ENCODE peak calls at places on chromosome 1, in four cellular contexts. One of them, this sample, is unnamed.

GRCh38 chr1:154352581-154353459 is 27.5 kb downstream of the ATP8B2 start:
- DNase-seq in mammary epithelial cell: peak; percentile 9
- DNase-seq in neural progenitor cell: peak; percentile 72
- DNase-seq in GM23338: peak; percentile 76
- DNase-seq in this sample: peak; percentile 59

GRCh38 chr1:152870831-152871730 is 7.0 kb upstream of the SMCP start:
- DNase-seq in mammary epithelial cell: peak; percentile 69
- DNase-seq in GM23338: peak; percentile 91
- DNase-seq in neural progenitor cell: peak; percentile 3
- DNase-seq in this sample: peak; percentile 7

GRCh38 chr1:65581120-65581519 is 160.7 kb downstream of the LEPR start:
- DNase-seq in mammary epithelial cell: no peak
- DNase-seq in neural progenitor cell: no peak
- DNase-seq in GM23338: peak; percentile 36
- DNase-seq in this sample: no peak

GRCh38 chr1:244854175-244854574 is 10.2 kb downstream of the HNRNPU start:
- DNase-seq in mammary epithelial cell: no peak
- DNase-seq in neural progenitor cell: no peak
- DNase-seq in GM23338: no peak
- DNase-seq in this sample: no peak

GRCh38 chr1:97758589-97759057 is 162.2 kb downstream of the DPYD start:
- DNase-seq in GM23338: no peak
- DNase-seq in neural progenitor cell: no peak
- DNase-seq in mammary epithelial cell: no peak
- DNase-seq in this sample: peak; percentile 65

GRCh38 chr1:24575905-24576587 is 20.2 kb downstream of the NCMAP start:
- DNase-seq in neural progenitor cell: peak; percentile 46
- DNase-seq in GM23338: no peak
- DNase-seq in mammary epithelial cell: no peak
- DNase-seq in this sample: no peak

GRCh38 chr1:2072109-2072806 is 22.0 kb downstream of the PRKCZ start:
- DNase-seq in mammary epithelial cell: no peak
- DNase-seq in neural progenitor cell: no peak
- DNase-seq in GM23338: no peak
- DNase-seq in this sample: no peak

GRCh38 chr1:3510956-3511250 is 56.4 kb downstream of the ARHGEF16 start:
- DNase-seq in neural progenitor cell: no peak
- DNase-seq in mammary epithelial cell: no peak
- DNase-seq in GM23338: no peak
- DNase-seq in this sample: no peak

GRCh38 chr1:155207578-155208405 is at the start of gene THBS3:
- DNase-seq in GM23338: peak; percentile 61
- DNase-seq in neural progenitor cell: peak; percentile 85
- DNase-seq in mammary epithelial cell: no peak
- DNase-seq in this sample: peak; percentile 57

GRCh38 chr1:12572506-12572905 is 45.5 kb downstream of the DHRS3 start:
- DNase-seq in neural progenitor cell: no peak
- DNase-seq in mammary epithelial cell: peak; percentile 36
- DNase-seq in GM23338: no peak
- DNase-seq in this sample: no peak

GRCh38 chr1:12573015-12573825 is 44.8 kb downstream of the DHRS3 start:
- DNase-seq in GM23338: no peak
- DNase-seq in mammary epithelial cell: no peak
- DNase-seq in neural progenitor cell: no peak
- DNase-seq in this sample: no peak

GRCh38 chr1:12567288-12567819 is 50.7 kb downstream of the DHRS3 start:
- DNase-seq in GM23338: no peak
- DNase-seq in neural progenitor cell: no peak
- DNase-seq in mammary epithelial cell: no peak
- DNase-seq in this sample: no peak

GRCh38 chr1:12568009-12568767 is 49.8 kb downstream of the DHRS3 start:
- DNase-seq in GM23338: no peak
- DNase-seq in neural progenitor cell: no peak
- DNase-seq in mammary epithelial cell: no peak
- DNase-seq in this sample: no peak

DNA sequence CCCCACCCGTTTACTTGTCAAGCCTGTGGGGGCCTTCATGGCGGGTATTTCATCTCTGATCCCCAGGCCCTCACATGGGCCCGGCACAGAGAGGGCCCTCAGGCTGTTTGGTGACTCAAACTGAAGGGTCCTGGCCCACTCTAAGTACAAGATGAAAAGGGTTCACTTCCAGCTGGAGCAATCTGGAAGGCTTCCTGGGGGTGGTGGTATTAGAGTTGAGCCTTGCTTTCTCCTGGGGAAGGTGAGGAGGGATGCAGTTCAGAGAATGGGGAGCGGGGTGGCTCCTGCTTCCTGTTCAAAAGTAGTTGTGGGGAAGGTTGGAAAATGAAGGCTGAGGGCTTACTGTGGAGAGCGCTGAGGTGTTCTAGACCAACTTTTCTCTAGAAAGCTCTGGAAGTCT is 47.7 kb downstream of the DHRS3 start:
- DNase-seq in mammary epithelial cell: no peak
- DNase-seq in neural progenitor cell: no peak
- DNase-seq in GM23338: no peak
- DNase-seq in this sample: no peak
- TF ChIP-seq CTCF in mammary epithelial cell: no peak
- TF ChIP-seq CTCF in neural progenitor cell: no peak
- TF ChIP-seq CTCF in GM23338: no peak
- TF ChIP-seq CTCF in this sample: no peak

DNA sequence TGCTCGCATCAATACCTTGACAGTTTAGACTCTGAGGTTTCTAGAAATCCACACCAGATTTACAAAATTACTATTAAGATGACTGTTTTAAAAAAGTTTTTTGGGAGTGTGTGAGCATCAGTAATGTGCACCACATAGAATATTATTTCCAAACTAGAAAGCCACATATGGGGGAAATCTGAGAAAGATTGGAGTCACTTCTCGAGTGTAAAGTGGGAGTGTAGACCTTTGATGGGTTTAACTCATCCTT is 757 bp downstream of the RIMKLA start:
- DNase-seq in mammary epithelial cell: no peak
- DNase-seq in GM23338: peak; percentile 8
- DNase-seq in neural progenitor cell: no peak
- DNase-seq in this sample: no peak
- TF ChIP-seq EZH2 in mammary epithelial cell: no peak
- TF ChIP-seq EZH2 in GM23338: no peak
- TF ChIP-seq EZH2 in neural progenitor cell: no peak
- TF ChIP-seq EZH2 in this sample: no peak

GRCh38 chr1:89736937-89737733 is 83.7 kb upstream of the LRRC8D start:
- DNase-seq in GM23338: no peak
- DNase-seq in neural progenitor cell: no peak
- DNase-seq in mammary epithelial cell: peak; percentile 38
- DNase-seq in this sample: peak; percentile 30

GRCh38 chr1:89732643-89733222 is 88.1 kb upstream of the LRRC8D start:
- DNase-seq in mammary epithelial cell: no peak
- DNase-seq in GM23338: no peak
- DNase-seq in neural progenitor cell: no peak
- DNase-seq in this sample: no peak

GRCh38 chr1:89733748-89734147 is 87.1 kb upstream of the LRRC8D start:
- DNase-seq in GM23338: no peak
- DNase-seq in neural progenitor cell: no peak
- DNase-seq in mammary epithelial cell: no peak
- DNase-seq in this sample: no peak

GRCh38 chr1:89735449-89735848 is 85.4 kb upstream of the LRRC8D start:
- DNase-seq in GM23338: no peak
- DNase-seq in mammary epithelial cell: no peak
- DNase-seq in neural progenitor cell: no peak
- DNase-seq in this sample: no peak

DNA sequence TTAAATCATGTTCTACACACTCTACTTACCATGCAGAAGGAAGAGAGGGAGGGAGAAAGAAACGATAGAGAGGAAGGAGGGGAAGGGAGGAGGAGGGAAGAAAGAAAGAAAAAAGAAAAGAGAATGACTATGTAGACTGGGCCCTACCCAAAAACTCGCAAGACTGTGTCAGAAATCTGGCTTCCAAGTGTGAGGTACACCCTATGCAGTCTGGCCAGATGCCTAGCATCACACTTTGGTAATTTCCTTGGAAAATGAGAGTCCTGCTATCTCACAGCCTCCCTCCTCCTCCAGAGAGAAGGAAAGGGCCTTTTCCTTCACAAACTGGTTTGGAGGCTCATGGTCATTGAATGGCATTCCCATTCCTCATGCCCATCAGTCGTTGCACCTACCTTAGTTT is 86.4 kb upstream of the LRRC8D start:
- DNase-seq in neural progenitor cell: no peak
- DNase-seq in GM23338: no peak
- DNase-seq in mammary epithelial cell: no peak
- DNase-seq in this sample: no peak
- H3K27ac ChIP-seq in neural progenitor cell: no peak overlapping the region
- H3K27ac ChIP-seq in GM23338: no peak overlapping the region
- H3K27ac ChIP-seq in mammary epithelial cell: no peak overlapping the region
- H3K27ac ChIP-seq in this sample: no peak overlapping the region

DNA sequence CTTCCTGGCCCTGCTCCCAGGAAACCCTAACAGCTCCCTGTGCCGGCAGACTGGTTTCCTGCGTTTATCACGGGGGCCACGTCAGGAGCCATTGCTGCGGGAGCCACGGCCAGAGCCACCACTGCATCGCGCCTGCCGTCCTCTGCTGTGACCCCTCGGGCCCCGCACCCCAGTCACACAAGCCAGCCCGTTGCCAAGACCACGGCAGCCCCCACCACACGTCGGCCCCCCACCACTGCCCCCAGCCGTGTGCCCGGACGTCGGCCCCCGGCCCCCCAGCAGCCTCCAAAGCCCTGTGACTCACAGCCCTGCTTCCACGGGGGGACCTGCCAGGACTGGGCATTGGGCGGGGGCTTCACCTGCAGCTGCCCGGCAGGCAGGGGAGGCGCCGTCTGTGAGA is 26.1 kb downstream of the RNF223 start:
- DNase-seq in neural progenitor cell: no peak
- DNase-seq in GM23338: no peak
- DNase-seq in mammary epithelial cell: no peak
- DNase-seq in this sample: no peak
- TF ChIP-seq CTCF in neural progenitor cell: no peak
- TF ChIP-seq CTCF in GM23338: no peak
- TF ChIP-seq CTCF in mammary epithelial cell: no peak
- TF ChIP-seq CTCF in this sample: no peak

DNA sequence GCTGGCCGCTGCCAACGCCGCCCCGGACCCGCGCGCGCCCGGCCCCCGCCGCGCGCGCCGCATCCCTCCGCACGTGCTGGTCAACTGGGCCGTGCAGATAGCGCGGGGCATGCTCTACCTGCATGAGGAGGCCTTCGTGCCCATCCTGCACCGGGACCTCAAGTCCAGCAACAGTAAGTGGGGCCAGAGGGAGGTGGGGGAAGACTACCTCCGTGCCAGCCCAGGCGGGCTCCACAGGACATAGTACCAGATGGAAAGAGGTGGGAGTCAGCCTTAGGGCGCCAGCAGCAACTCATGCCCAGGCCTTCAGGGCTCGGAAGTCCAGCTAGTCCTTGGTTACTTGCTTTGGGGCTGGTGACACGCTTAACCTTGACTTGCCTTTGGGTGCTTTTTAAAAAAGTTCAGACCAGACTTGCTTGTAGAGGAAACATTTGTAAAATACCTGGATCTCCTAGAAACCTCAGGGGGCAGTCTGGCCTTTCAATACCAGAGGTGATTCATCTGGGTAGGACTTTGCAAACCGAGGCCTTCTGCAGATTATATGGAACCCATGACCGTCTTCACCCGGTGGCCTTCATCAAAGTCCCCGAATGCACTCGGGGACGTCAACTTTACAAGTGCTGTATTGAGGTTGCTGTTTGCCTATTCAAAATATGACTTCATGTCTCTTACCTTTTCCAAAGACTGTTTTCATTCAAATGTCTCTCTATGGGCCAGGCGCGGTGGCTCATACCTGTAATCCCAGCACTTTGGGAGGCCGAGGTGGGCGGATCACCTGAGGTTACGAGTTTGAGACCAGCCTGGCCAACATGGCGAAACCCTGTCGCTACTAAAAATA is 1.4 kb downstream of the MAP3K21 start:
- DNase-seq in GM23338: no peak
- DNase-seq in neural progenitor cell: no peak
- DNase-seq in mammary epithelial cell: peak; percentile 14
- DNase-seq in this sample: no peak
- TF ChIP-seq EZH2 in GM23338: no peak
- TF ChIP-seq EZH2 in neural progenitor cell: peak; percentile 32
- TF ChIP-seq EZH2 in mammary epithelial cell: no peak
- TF ChIP-seq EZH2 in this sample: no peak

GRCh38 chr1:100443739-100444571 is 91.6 kb downstream of the CDC14A start:
- DNase-seq in mammary epithelial cell: no peak
- DNase-seq in GM23338: no peak
- DNase-seq in neural progenitor cell: no peak
- DNase-seq in this sample: peak; percentile 18
- H3K27ac ChIP-seq in mammary epithelial cell: no peak overlapping the region
- H3K27ac ChIP-seq in GM23338: no peak overlapping the region
- H3K27ac ChIP-seq in neural progenitor cell: no peak overlapping the region
- H3K27ac ChIP-seq in this sample: no peak overlapping the region

This sample was measured in fibroblast of lung.